ENCODE peak calls at places on chromosomes 12 and 14, in six cellular contexts. I is iris pigment epithelial cell; P is T-cell; Z is stimulated activated CD8-positive, alpha-beta memory T cell treated with anti-CD3 and anti-CD28 coated beads, Interleukin-4, amount 100 ng/mL, for 24 hours; J is aorta; S is fibroblast of lung. E is an unnamed sample.

GRCh38 chr12:3138896-3139590 is 61.9 kb downstream of the TSPAN9 start:
- DNase-seq in I (no peak), J (no peak), P (no peak), S (no peak), Z (no peak), E (no peak)

GRCh38 chr14:54622189-54622958 is 55.4 kb downstream of the SAMD4A start:
- DNase-seq in Z (peak; percentile 35), I (no peak), P (no peak), J (no peak), S (no peak), E (no peak)

GRCh38 chr14:96574633-96575191 is 72.5 kb downstream of the PAPOLA start:
- DNase-seq in J (no peak), P (no peak), I (peak; percentile 65), Z (no peak), S (peak; percentile 85), E (peak; percentile 11)

GRCh38 chr14:20782280-20782890 is 1.3 kb downstream of the RNASE6 start:
- DNase-seq in Z (no peak), S (no peak), J (no peak), I (no peak), P (no peak), E (no peak)

GRCh38 chr12:1471224-1471623 is 123.2 kb downstream of the FBXL14 start:
- DNase-seq in S (no peak), Z (no peak), J (no peak), P (no peak), I (peak; percentile 25), E (peak; percentile 33)

GRCh38 chr14:63276492-63277342 is 42.0 kb downstream of the GPHB5 start:
- DNase-seq in S (peak; percentile 73), J (no peak), P (no peak), Z (no peak), I (peak; percentile 58), E (peak; percentile 48)

GRCh38 chr14:104865069-104865630 is at the start of gene CEP170B:
- DNase-seq in J (peak; percentile 53), Z (no peak), I (peak; percentile 40), P (peak; percentile 10), S (peak; percentile 19), E (no peak)

GRCh38 chr12:6866920-6867406 is 368 bp upstream of the TPI1 start:
- DNase-seq in S (no peak), I (no peak), P (no peak), J (peak; percentile 91), Z (no peak), E (no peak)

GRCh38 chr12:127964717-127965116 is 302.3 kb upstream of the TMEM132C start:
- DNase-seq in J (no peak), S (no peak), Z (no peak), I (peak; percentile 36), P (no peak), E (no peak)

GRCh38 chr14:68718033-68718725 is 74.7 kb downstream of the ZFP36L1 start:
- DNase-seq in P (no peak), I (no peak), J (no peak), Z (no peak), S (no peak), E (no peak)

GRCh38 chr14:65204056-65204455 is 101.7 kb upstream of the MAX start:
- DNase-seq in I (no peak), Z (no peak), S (no peak), P (no peak), J (no peak), E (no peak)

GRCh38 chr14:105495990-105496830 is 5.2 kb downstream of the TEDC1 start:
- DNase-seq in P (no peak), S (no peak), I (no peak), J (peak; percentile 39), Z (no peak), E (no peak)

GRCh38 chr12:124512667-124513296 is 54.6 kb downstream of the NCOR2 start:
- DNase-seq in J (peak; percentile 90), P (no peak), S (peak; percentile 93), I (peak; percentile 97), Z (no peak), E (peak; percentile 49)

GRCh38 chr14:54642121-54642520 is 75.2 kb downstream of the SAMD4A start:
- DNase-seq in J (no peak), P (no peak), Z (no peak), I (no peak), S (no peak), E (no peak)

GRCh38 chr12:51449569-51450246 is 25.1 kb downstream of the SLC4A8 start:
- DNase-seq in P (no peak), Z (no peak), S (no peak), I (peak; percentile 41), J (no peak), E (no peak)

GRCh38 chr14:100342195-100342594 is 19.1 kb downstream of the SLC25A47 start:
- DNase-seq in J (no peak), P (no peak), S (no peak), Z (no peak), I (no peak), E (no peak)

GRCh38 chr12:14981049-14981448 is 8.2 kb downstream of the PDE6H start:
- DNase-seq in Z (no peak), J (peak; percentile 55), S (no peak), I (no peak), P (no peak), E (no peak)

GRCh38 chr12:113314121-113314529 is 20.8 kb downstream of the SLC8B1 start:
- DNase-seq in S (no peak), Z (no peak), J (no peak), P (no peak), I (no peak), E (no peak)

GRCh38 chr12:64258576-64258975 is 36.5 kb upstream of the KICS2 start:
- DNase-seq in S (no peak), Z (no peak), I (peak; percentile 25), P (no peak), J (no peak), E (no peak)